ENCODE peak calls at places on chromosome 2, in ten cellular contexts. B is NCI-H2081; N is MCF 10A; K is AG04450; W is omental fat pad; D is iPS-NIHi11; I is fibroblast of mammary gland; Q is GDM1; P is activated naive CD4-positive, alpha-beta T cell treated with Interleukin-2 at 50 U/mL for 16 hours; E is A549. A is an unnamed sample.

GRCh38 chr2:186042207-186043028 is 303.8 kb downstream of the FSIP2 start:
- DNase-seq in E (no peak), K (no peak), P (no peak), I (no peak), W (no peak), Q (no peak), N (no peak), D (no peak), B (no peak), A (no peak)

GRCh38 chr2:241272298-241272721 is 43.2 kb downstream of the HDLBP start:
- DNase-seq in D (peak), P (peak), Q (no peak), K (no peak), W (no peak), B (no peak), E (peak), N (no peak), I (no peak), A (no peak)

GRCh38 chr2:101961287-101962242 is 30.2 kb upstream of the IL1R2 start:
- DNase-seq in Q (no peak), E (no peak), K (peak), N (peak), B (no peak), W (peak), P (no peak), D (no peak), I (peak), A (peak)

GRCh38 chr2:1818404-1818803 is 74.1 kb upstream of the PXDN start:
- DNase-seq in P (no peak), I (no peak), W (no peak), K (no peak), B (no peak), D (no peak), Q (no peak), N (no peak), E (peak), A (no peak)

GRCh38 chr2:68426885-68427579 is 40.1 kb downstream of the FBXO48 start:
- DNase-seq in Q (no peak), B (no peak), N (peak), K (peak), E (peak), P (no peak), D (no peak), I (no peak), W (no peak), A (no peak)

GRCh38 chr2:177265386-177265690 is 811 bp upstream of the NFE2L2 start:
- DNase-seq in K (no peak), P (no peak), B (peak), N (no peak), E (no peak), D (no peak), W (no peak), Q (no peak), I (peak), A (peak)

GRCh38 chr2:234147335-234147861 is 96.9 kb downstream of the SPP2 start:
- DNase-seq in W (no peak), K (no peak), Q (no peak), N (no peak), I (no peak), D (no peak), E (no peak), P (no peak), B (no peak), A (no peak)

GRCh38 chr2:224221455-224221913 is 180.4 kb downstream of the FAM124B start:
- DNase-seq in N (peak), I (peak), B (no peak), Q (no peak), D (peak), E (peak), P (no peak), K (peak), W (no peak), A (no peak)

GRCh38 chr2:12219761-12220160 is 473.3 kb downstream of the LPIN1 start:
- DNase-seq in B (no peak), E (no peak), P (no peak), Q (no peak), N (no peak), K (no peak), I (no peak), W (no peak), D (no peak), A (no peak)

GRCh38 chr2:39875182-39875913 is 96.3 kb upstream of the THUMPD2 start:
- DNase-seq in K (peak), E (peak), I (peak), W (no peak), B (no peak), D (no peak), N (peak), Q (no peak), P (no peak), A (peak)

GRCh38 chr2:215404357-215404719 is 31.5 kb downstream of the FN1 start:
- DNase-seq in K (no peak), P (no peak), N (no peak), E (no peak), W (no peak), Q (no peak), B (no peak), I (no peak), D (no peak), A (no peak)

GRCh38 chr2:202036601-202037037 is 3.0 kb downstream of the FZD7 start:
- DNase-seq in B (no peak), D (peak), W (no peak), K (no peak), Q (no peak), N (no peak), I (peak), E (no peak), P (no peak), A (no peak)

GRCh38 chr2:973129-973528 is 22.5 kb downstream of the SNTG2 start:
- DNase-seq in I (no peak), E (no peak), D (no peak), N (no peak), P (no peak), B (no peak), K (no peak), W (no peak), Q (no peak), A (no peak)

GRCh38 chr2:27627963-27628766 is 647 bp downstream of the CCDC121 start:
- DNase-seq in E (peak), W (no peak), P (peak), K (peak), D (peak), I (peak), N (peak), B (no peak), Q (no peak), A (peak)

GRCh38 chr2:1645761-1646476 is 98.4 kb downstream of the PXDN start:
- DNase-seq in D (peak), K (no peak), P (no peak), Q (no peak), I (no peak), N (no peak), B (no peak), W (no peak), E (no peak), A (no peak)

GRCh38 chr2:169184074-169184473 is 114.7 kb downstream of the DHRS9 start:
- DNase-seq in I (peak), D (no peak), K (no peak), N (no peak), Q (no peak), B (no peak), W (no peak), P (no peak), E (no peak), A (no peak)